ENCODE peak calls at places on chromosome 6, in eight cellular contexts. O, A, D, T, E, F, H and K are unnamed samples.

GRCh38 chr6:150528648-150529285 is 70.9 kb upstream of the PLEKHG1 start:
- DNase-seq in O (peak; percentile 21), A (no peak), H (peak; percentile 27), F (peak; percentile 4), E (peak; percentile 71), T (no peak), D (peak; percentile 22), K (no peak)

GRCh38 chr6:138007014-138007472 is 100.2 kb downstream of the PERP start:
- DNase-seq in H (no peak), O (peak; percentile 64), E (no peak), A (peak; percentile 40), F (peak; percentile 31), D (peak; percentile 85), T (no peak), K (no peak)

GRCh38 chr6:41531591-41532582 is 14.3 kb upstream of the FOXP4 start:
- DNase-seq in T (peak; percentile 56), E (no peak), D (no peak), A (no peak), O (no peak), H (no peak), F (peak; percentile 8), K (no peak)

GRCh38 chr6:37173573-37174195 is 3.7 kb downstream of the PIM1 start:
- DNase-seq in T (no peak), F (no peak), E (no peak), H (no peak), A (no peak), D (no peak), O (peak; percentile 65), K (no peak)

GRCh38 chr6:118186676-118187567 is 279.9 kb downstream of the SLC35F1 start:
- DNase-seq in H (no peak), O (no peak), F (no peak), D (no peak), E (no peak), T (no peak), A (no peak), K (no peak)

GRCh38 chr6:134437376-134437775 is 119.5 kb upstream of the SGK1 start:
- DNase-seq in E (no peak), A (no peak), F (peak; percentile 61), H (peak; percentile 36), D (peak; percentile 63), O (peak; percentile 46), T (no peak), K (no peak)

GRCh38 chr6:11050735-11051134 is 6.6 kb upstream of the ELOVL2 start:
- DNase-seq in E (no peak), D (no peak), F (no peak), T (no peak), A (no peak), O (no peak), H (no peak), K (no peak)

GRCh38 chr6:82246802-82247633 is 526 bp downstream of the IBTK start:
- DNase-seq in H (peak; percentile 80), T (no peak), A (peak; percentile 41), F (peak; percentile 44), E (peak; percentile 64), D (peak; percentile 38), O (peak; percentile 73), K (peak; percentile 55)

GRCh38 chr6:136723780-136724179 is 68.5 kb downstream of the MAP3K5 start:
- DNase-seq in O (no peak), D (no peak), E (no peak), A (no peak), T (peak; percentile 37), H (no peak), F (no peak), K (no peak)

GRCh38 chr6:20291764-20292227 is 79.5 kb upstream of the MBOAT1 start:
- DNase-seq in T (peak; percentile 61), A (peak; percentile 82), F (peak; percentile 86), O (peak; percentile 81), D (peak; percentile 67), E (peak; percentile 73), H (peak; percentile 86), K (peak; percentile 74)

GRCh38 chr6:156857573-156857972 is 80.4 kb downstream of the ARID1B start:
- DNase-seq in O (no peak), F (no peak), H (no peak), T (no peak), E (no peak), D (peak; percentile 68), A (no peak), K (no peak)

GRCh38 chr6:151240861-151241642 is 1.3 kb downstream of the AKAP12 start:
- DNase-seq in H (no peak), D (peak; percentile 66), A (peak; percentile 36), T (no peak), O (no peak), E (peak; percentile 43), F (peak; percentile 74), K (peak; percentile 32)

GRCh38 chr6:45272626-45273025 is 55.5 kb upstream of the RUNX2 start:
- DNase-seq in A (no peak), O (no peak), H (no peak), T (no peak), E (no peak), D (no peak), F (no peak), K (no peak)

GRCh38 chr6:14524319-14524718 is 406.7 kb downstream of the CD83 start:
- DNase-seq in E (peak; percentile 21), D (peak; percentile 31), T (no peak), F (peak; percentile 72), H (peak; percentile 10), O (no peak), A (no peak), K (no peak)

GRCh38 chr6:12890171-12890790 is 173.7 kb downstream of the PHACTR1 start:
- DNase-seq in O (peak; percentile 40), A (no peak), H (peak; percentile 7), E (no peak), F (no peak), T (no peak), D (no peak), K (no peak)

GRCh38 chr6:140871911-140872310 is 1260.8 kb upstream of the GJE1 start:
- DNase-seq in F (peak; percentile 70), H (no peak), E (no peak), O (no peak), A (no peak), T (no peak), D (peak; percentile 76), K (no peak)

GRCh38 chr6:107698146-107698545 is 126.0 kb downstream of the SCML4 start:
- DNase-seq in F (peak; percentile 56), T (no peak), D (peak; percentile 64), A (no peak), O (no peak), E (no peak), H (no peak), K (no peak)

GRCh38 chr6:157929076-157929475 is 52.6 kb upstream of the SYNJ2 start:
- DNase-seq in H (no peak), F (no peak), T (no peak), O (no peak), A (no peak), E (no peak), D (no peak), K (no peak)

GRCh38 chr6:80454661-80455365 is 348.3 kb downstream of the BCKDHB start:
- DNase-seq in F (peak; percentile 18), A (no peak), H (no peak), O (no peak), E (no peak), D (peak; percentile 76), T (no peak), K (no peak)

DNA sequence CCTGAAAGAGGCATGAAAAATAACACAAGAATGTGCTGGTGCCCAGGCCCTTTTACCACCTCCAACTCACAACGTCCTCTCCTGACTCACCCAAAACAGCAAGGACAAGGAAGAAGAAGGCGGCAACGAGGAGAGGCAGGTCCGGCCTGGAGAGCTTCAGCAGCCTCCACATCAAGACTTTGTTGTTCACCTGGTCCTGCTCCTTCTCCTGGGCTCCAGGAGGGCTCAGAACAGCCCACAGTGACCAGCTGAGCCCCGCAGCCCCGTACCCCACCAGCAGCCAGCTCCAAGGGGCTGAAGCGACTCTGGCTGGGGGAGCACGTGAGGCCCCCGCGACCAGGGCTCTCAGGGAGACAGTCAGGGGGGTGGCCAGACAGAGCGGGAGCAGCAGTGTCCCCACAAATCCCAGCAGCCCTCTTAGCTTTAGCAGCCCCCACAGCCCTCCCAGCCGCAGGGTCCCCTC is 857 bp downstream of the TAP2 start:
- DNase-seq in A (no peak), F (no peak), H (no peak), D (peak; percentile 79), T (no peak), O (no peak), E (no peak), K (no peak)
- H3K27me3 ChIP-seq in A (no peaks in the 10 kb centered on the region), F (no peaks in the 10 kb centered on the region), H (no peaks in the 10 kb centered on the region), D (no peaks in the 10 kb centered on the region), T (no peaks in the 10 kb centered on the region), O (no peaks in the 10 kb centered on the region), E (no peaks in the 10 kb centered on the region), K (no peaks in the 10 kb centered on the region)

DNA sequence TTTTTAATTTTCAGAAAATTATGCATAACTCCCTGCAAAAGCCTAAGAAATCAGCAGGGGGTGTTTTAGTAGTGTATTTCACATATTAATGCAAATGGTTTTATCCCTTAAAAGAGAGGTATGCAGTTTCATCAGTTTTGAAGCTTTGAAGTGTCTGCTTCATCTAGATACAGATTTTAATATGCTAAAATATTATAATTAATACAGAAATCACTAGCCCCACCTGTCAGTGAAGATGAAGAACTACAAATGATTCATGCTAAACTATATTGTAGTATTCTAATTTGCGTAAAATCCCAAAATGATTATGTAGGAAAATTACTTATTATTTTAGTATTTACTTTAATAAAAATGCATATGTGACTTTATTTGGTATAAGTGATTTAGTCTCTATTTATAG is 2.9 kb upstream of the TFB1M start:
- DNase-seq in F (peak; percentile 39), D (no peak), O (no peak), A (no peak), H (no peak), T (peak; percentile 11), E (no peak), K (no peak)
- H3K27ac ChIP-seq in F (no peak overlapping the region), D (no peak overlapping the region), O (no peak overlapping the region), A (no peak overlapping the region), H (no peak overlapping the region), T (no peak overlapping the region), E (no peak overlapping the region), K (no peak overlapping the region)

GRCh38 chr6:170040906-170041305 is 250.0 kb downstream of the DLL1 start:
- DNase-seq in H (no peak), A (no peak), O (no peak), F (no peak), D (no peak), T (no peak), E (no peak), K (no peak)

GRCh38 chr6:170041526-170041925 is 249.4 kb downstream of the DLL1 start:
- DNase-seq in E (no peak), D (no peak), O (no peak), A (no peak), F (no peak), H (no peak), T (no peak), K (no peak)

GRCh38 chr6:170038717-170039116 is 252.2 kb downstream of the DLL1 start:
- DNase-seq in D (no peak), O (no peak), E (peak; percentile 6), T (no peak), H (no peak), A (no peak), F (no peak), K (no peak)

GRCh38 chr6:170039156-170040114 is 251.4 kb downstream of the DLL1 start:
- DNase-seq in F (no peak), H (no peak), D (no peak), E (peak; percentile 1), A (no peak), T (no peak), O (no peak), K (no peak)

GRCh38 chr6:170040115-170040500 is 250.8 kb downstream of the DLL1 start:
- DNase-seq in A (no peak), F (no peak), T (no peak), D (no peak), H (no peak), O (no peak), E (no peak), K (no peak)
- H3K9me3 ChIP-seq in A (no peaks in the 10 kb centered on the region), F (no peaks in the 10 kb centered on the region), T (no peaks in the 10 kb centered on the region), D (no peaks in the 10 kb centered on the region), H (no peaks in the 10 kb centered on the region), O (no peaks in the 10 kb centered on the region), E (no peaks in the 10 kb centered on the region), K (no peaks in the 10 kb centered on the region)

GRCh38 chr6:165665384-165665672 is 2.3 kb upstream of the PDE10A start:
- DNase-seq in D (no peak), O (no peak), A (no peak), T (no peak), E (no peak), F (no peak), H (no peak), K (no peak)
- H3K27me3 ChIP-seq in D (peaks cover 38% of the 10 kb centered on the region), O (no peaks in the 10 kb centered on the region), A (peaks cover 83% of the 10 kb centered on the region), T (peaks cover 4% of the 10 kb centered on the region), E (peaks cover 20% of the 10 kb centered on the region), F (peaks cover 11% of the 10 kb centered on the region), H (peaks cover 19% of the 10 kb centered on the region), K (peaks cover 5% of the 10 kb centered on the region)